ENCODE peak calls at places on chromosomes 12 and 14, in four cellular contexts. K, U, X and O are unnamed samples.

GRCh38 chr12:79451988-79452387 is 238.8 kb downstream of the PAWR start:
- DNase-seq in K (peak), U (peak), X (peak), O (peak)

GRCh38 chr14:98298481-98299227 is 973.3 kb downstream of the BCL11B start:
- DNase-seq in X (no peak), K (no peak), U (no peak), O (no peak)

GRCh38 chr12:24537241-24537860 is 411.6 kb downstream of the BCAT1 start:
- DNase-seq in U (no peak), X (no peak), K (no peak), O (no peak)

GRCh38 chr12:124577986-124578385 is 10.6 kb upstream of the NCOR2 start:
- DNase-seq in X (peak), K (no peak), U (no peak), O (no peak)

GRCh38 chr12:66744956-66745383 is 66.1 kb upstream of the GRIP1 start:
- DNase-seq in K (no peak), X (no peak), U (no peak), O (peak)

GRCh38 chr14:73223049-73223448 is 14.3 kb upstream of the PAPLN start:
- DNase-seq in X (no peak), U (peak), K (no peak), O (no peak)

GRCh38 chr14:99562848-99563748 is 40.9 kb downstream of the CCDC85C start:
- DNase-seq in U (no peak), X (peak), K (no peak), O (peak)

GRCh38 chr14:65210827-65211192 is 108.5 kb upstream of the MAX start:
- DNase-seq in U (no peak), K (no peak), X (no peak), O (peak)

GRCh38 chr14:50299585-50299984 is 12.4 kb downstream of the L2HGDH start:
- DNase-seq in K (no peak), U (no peak), X (no peak), O (no peak)

GRCh38 chr14:95961481-95961880 is 77.7 kb upstream of the C14orf132 start:
- DNase-seq in X (peak), K (peak), U (no peak), O (no peak)

GRCh38 chr12:81128930-81129554 is 51.2 kb downstream of the ACSS3 start:
- DNase-seq in K (peak), U (no peak), X (peak), O (peak)

GRCh38 chr12:97941686-97942354 is 479.2 kb downstream of the RMST start:
- DNase-seq in K (no peak), U (no peak), X (no peak), O (peak)

GRCh38 chr12:107461222-107461980 is 224.2 kb upstream of the PWP1 start:
- DNase-seq in X (peak), K (peak), U (no peak), O (peak)

GRCh38 chr12:27781680-27782079 is 1.6 kb upstream of the MANSC4 start:
- DNase-seq in K (no peak), U (no peak), X (peak), O (no peak)

GRCh38 chr12:85759217-85759616 is 77.0 kb downstream of the RASSF9 start:
- DNase-seq in U (no peak), X (no peak), K (no peak), O (no peak)

GRCh38 chr12:76860301-76860700 is 18.5 kb downstream of the CSRP2 start:
- DNase-seq in U (no peak), K (no peak), X (no peak), O (no peak)

GRCh38 chr12:87953257-87953860 is 75.8 kb downstream of the C12orf50 start:
- DNase-seq in U (no peak), X (peak), K (peak), O (peak)

GRCh38 chr12:14621821-14622220 is 54.1 kb upstream of the PLBD1 start:
- DNase-seq in K (no peak), X (no peak), U (no peak), O (no peak)

GRCh38 chr14:24329736-24330135 is 5.1 kb downstream of the ADCY4 start:
- DNase-seq in U (no peak), X (no peak), K (no peak), O (no peak)

GRCh38 chr12:130147875-130148596 is 14.2 kb upstream of the FZD10 start:
- DNase-seq in X (peak), U (no peak), K (no peak), O (no peak)

GRCh38 chr12:75747572-75747995 is 236.2 kb upstream of the KRR1 start:
- DNase-seq in K (peak), U (no peak), X (peak), O (peak)

GRCh38 chr12:91620949-91621348 is 438.3 kb upstream of the DCN start:
- DNase-seq in X (no peak), U (no peak), K (no peak), O (no peak)

GRCh38 chr14:101119830-101120571 is 216.5 kb upstream of the RTL1 start:
- DNase-seq in U (peak), X (no peak), K (no peak), O (no peak)

GRCh38 chr14:23865502-23865901 is 88.1 kb upstream of the DHRS4 start:
- DNase-seq in K (peak), X (no peak), U (no peak), O (peak)

GRCh38 chr12:88383405-88383804 is 196.9 kb downstream of the KITLG start:
- DNase-seq in U (no peak), K (no peak), X (no peak), O (no peak)

GRCh38 chr12:69240625-69240984 is 1.2 kb downstream of the CPSF6 start:
- DNase-seq in K (no peak), U (no peak), X (peak), O (no peak)

GRCh38 chr14:26330982-26331381 is 266.9 kb downstream of the NOVA1 start:
- DNase-seq in K (no peak), U (no peak), X (no peak), O (no peak)

GRCh38 chr12:108573310-108573709 is 10.9 kb downstream of the ISCU start:
- DNase-seq in X (no peak), U (no peak), K (no peak), O (peak)

GRCh38 chr14:71475916-71476315 is 456.3 kb upstream of the RGS6 start:
- DNase-seq in K (no peak), U (no peak), X (no peak), O (no peak)

GRCh38 chr14:63404906-63405305 is 86.2 kb upstream of the GPHB5 start:
- DNase-seq in U (no peak), X (no peak), K (no peak), O (peak)

GRCh38 chr12:105352940-105353635 is 22.6 kb downstream of the C12orf75 start:
- DNase-seq in K (no peak), U (no peak), X (peak), O (peak)

GRCh38 chr12:131783915-131784541 is 44.2 kb upstream of the MMP17 start:
- DNase-seq in U (no peak), X (peak), K (peak), O (peak)

GRCh38 chr12:63911336-63911735 is 66.8 kb downstream of the SRGAP1 start:
- DNase-seq in K (no peak), U (no peak), X (no peak), O (no peak)

GRCh38 chr12:12788675-12789368 is 3.4 kb downstream of the APOLD1 start:
- DNase-seq in K (peak), X (peak), U (peak), O (peak)

GRCh38 chr12:110234197-110235154 is 46.6 kb upstream of the ATP2A2 start:
- DNase-seq in X (no peak), K (no peak), U (no peak), O (no peak)

GRCh38 chr14:96512602-96513397 is 10.6 kb downstream of the PAPOLA start:
- DNase-seq in U (no peak), K (no peak), X (no peak), O (no peak)

GRCh38 chr12:132489602-132490239 is at the start of gene FBRSL1:
- DNase-seq in U (peak), K (peak), X (peak), O (peak)

GRCh38 chr12:7642287-7642686 is 23.4 kb downstream of the APOBEC1 start:
- DNase-seq in U (no peak), X (no peak), K (no peak), O (no peak)

GRCh38 chr14:102055181-102055901 is 31.5 kb downstream of the HSP90AA1 start:
- DNase-seq in K (no peak), X (peak), U (no peak), O (no peak)